ENCODE peak calls at places on chromosomes 11 and 22, in nine cellular contexts. S is mucosa of gallbladder, M is astrocyte, J is hypothalamus, A is ACHN, N is osteocyte, H is T follicular helper cell, L is iPS-NIHi11, I is activated T-cell treated with anti-CD3 and anti-CD28 coated beads for 24 hours. K is an unnamed sample.

GRCh38 chr22:32985899-32986772 is 72.0 kb downstream of the SYN3 start:
- DNase-seq in H (peak), A (peak), J (peak), N (no peak), S (peak), L (peak), M (peak), I (peak), K (peak)

GRCh38 chr11:111917312-111917711 is 1.4 kb upstream of the C11orf52 start:
- DNase-seq in L (no peak), I (no peak), M (no peak), N (no peak), A (no peak), J (no peak), H (no peak), S (no peak), K (no peak)

GRCh38 chr22:21624120-21624879 is 5.5 kb downstream of the YDJC start:
- DNase-seq in N (no peak), A (peak), M (no peak), L (peak), I (peak), H (peak), S (no peak), J (no peak), K (no peak)

GRCh38 chr11:78295991-78296930 is 107.5 kb downstream of the USP35 start:
- DNase-seq in M (no peak), L (no peak), N (no peak), H (no peak), A (no peak), J (no peak), I (no peak), S (no peak), K (no peak)

GRCh38 chr11:46435679-46436078 is 44.1 kb upstream of the CHRM4 start:
- DNase-seq in H (no peak), J (no peak), N (no peak), I (no peak), L (no peak), S (no peak), A (no peak), M (no peak), K (no peak)

GRCh38 chr11:29312817-29313216 is 704.0 kb downstream of the KCNA4 start:
- DNase-seq in N (no peak), M (peak), S (no peak), J (no peak), L (no peak), I (no peak), H (no peak), A (no peak), K (no peak)

GRCh38 chr11:89293966-89294679 is 116.4 kb downstream of the TYR start:
- DNase-seq in I (no peak), L (peak), S (no peak), A (no peak), H (no peak), J (no peak), N (no peak), M (peak), K (no peak)

GRCh38 chr11:7903940-7904339 is 27.1 kb downstream of the OR10A6 start:
- DNase-seq in J (no peak), A (no peak), I (no peak), L (no peak), M (no peak), H (no peak), S (no peak), N (no peak), K (no peak)

GRCh38 chr11:70477607-70478006 is 79.3 kb downstream of the CTTN start:
- DNase-seq in H (no peak), M (no peak), I (no peak), L (no peak), J (peak), A (no peak), N (no peak), S (no peak), K (no peak)

GRCh38 chr22:40620464-40621046 is 16.0 kb downstream of the MRTFA start:
- DNase-seq in M (peak), A (peak), N (no peak), H (no peak), S (no peak), I (no peak), J (no peak), L (no peak), K (no peak)

GRCh38 chr11:102664001-102664752 is 39.0 kb upstream of the MMP20 start:
- DNase-seq in H (no peak), S (no peak), N (no peak), A (no peak), I (no peak), L (peak), J (no peak), M (no peak), K (no peak)

GRCh38 chr11:96155627-96156378 is 187.2 kb downstream of the MAML2 start:
- DNase-seq in M (peak), H (no peak), J (peak), L (peak), I (peak), A (peak), N (peak), S (peak), K (peak)

GRCh38 chr11:37264060-37264459 is 666.0 kb upstream of the RAG2 start:
- DNase-seq in J (no peak), I (no peak), N (no peak), A (no peak), L (no peak), S (no peak), H (no peak), M (no peak), K (no peak)

K was measured in right atrium auricular region.